ENCODE peak calls at places on chromosome 5, in four cellular contexts. One of them, this sample, is unnamed.

GRCh38 chr5:30804739-30805313 is 388.7 kb upstream of the CDH6 start:
- DNase-seq in H1: no peak
- DNase-seq in IMR-90: peak
- DNase-seq in H9: peak
- DNase-seq in this sample: peak

GRCh38 chr5:177131711-177132503 is 1.7 kb upstream of the NSD1 start:
- DNase-seq in H9: peak
- DNase-seq in IMR-90: no peak
- DNase-seq in H1: peak
- DNase-seq in this sample: peak

GRCh38 chr5:178256746-178257145 is 24.1 kb upstream of the PHYKPL start:
- DNase-seq in IMR-90: no peak
- DNase-seq in H1: no peak
- DNase-seq in H9: no peak
- DNase-seq in this sample: no peak

GRCh38 chr5:56822961-56823360 is 7.6 kb downstream of the MAP3K1 start:
- DNase-seq in H9: no peak
- DNase-seq in H1: no peak
- DNase-seq in IMR-90: no peak
- DNase-seq in this sample: no peak

GRCh38 chr5:109250533-109251329 is 159.0 kb downstream of the PJA2 start:
- DNase-seq in H9: no peak
- DNase-seq in H1: no peak
- DNase-seq in IMR-90: no peak
- DNase-seq in this sample: no peak

GRCh38 chr5:143921525-143922311 is 109.8 kb downstream of the HMHB1 start:
- DNase-seq in H1: no peak
- DNase-seq in IMR-90: peak
- DNase-seq in H9: no peak
- DNase-seq in this sample: no peak

GRCh38 chr5:14925326-14925725 is 53.7 kb upstream of the ANKH start:
- DNase-seq in H1: no peak
- DNase-seq in H9: no peak
- DNase-seq in IMR-90: peak
- DNase-seq in this sample: no peak

GRCh38 chr5:88675159-88675757 is 207.7 kb downstream of the MEF2C start:
- DNase-seq in H1: no peak
- DNase-seq in IMR-90: no peak
- DNase-seq in H9: no peak
- DNase-seq in this sample: no peak

GRCh38 chr5:33281507-33281906 is 159.3 kb upstream of the TARS1 start:
- DNase-seq in H9: no peak
- DNase-seq in IMR-90: peak
- DNase-seq in H1: no peak
- DNase-seq in this sample: no peak

GRCh38 chr5:322281-322941 is 897 bp downstream of the AHRR start:
- DNase-seq in H9: peak
- DNase-seq in H1: peak
- DNase-seq in IMR-90: peak
- DNase-seq in this sample: no peak

GRCh38 chr5:172455511-172456061 is 1.3 kb upstream of the SH3PXD2B start:
- DNase-seq in H1: peak
- DNase-seq in H9: peak
- DNase-seq in IMR-90: peak
- DNase-seq in this sample: peak

GRCh38 chr5:144191998-144192397 is 21.3 kb downstream of the KCTD16 start:
- DNase-seq in IMR-90: peak
- DNase-seq in H1: no peak
- DNase-seq in H9: no peak
- DNase-seq in this sample: peak

GRCh38 chr5:177023247-177023703 is 779 bp downstream of the ZNF346 start:
- DNase-seq in IMR-90: peak
- DNase-seq in H1: no peak
- DNase-seq in H9: no peak
- DNase-seq in this sample: peak

GRCh38 chr5:137361275-137361674 is 137.9 kb downstream of the SPOCK1 start:
- DNase-seq in H9: no peak
- DNase-seq in H1: no peak
- DNase-seq in IMR-90: peak
- DNase-seq in this sample: no peak

GRCh38 chr5:144086295-144086694 is 84.2 kb downstream of the YIPF5 start:
- DNase-seq in H1: no peak
- DNase-seq in H9: no peak
- DNase-seq in IMR-90: no peak
- DNase-seq in this sample: no peak

GRCh38 chr5:27191786-27192505 is 153.6 kb upstream of the CDH9 start:
- DNase-seq in H1: no peak
- DNase-seq in IMR-90: peak
- DNase-seq in H9: no peak
- DNase-seq in this sample: no peak

GRCh38 chr5:78221964-78222451 is 72.5 kb downstream of the AP3B1 start:
- DNase-seq in H1: no peak
- DNase-seq in H9: peak
- DNase-seq in IMR-90: peak
- DNase-seq in this sample: peak

GRCh38 chr5:171867786-171868185 is 82.2 kb downstream of the SMIM23 start:
- DNase-seq in IMR-90: peak
- DNase-seq in H1: no peak
- DNase-seq in H9: no peak
- DNase-seq in this sample: no peak

GRCh38 chr5:60687927-60688720 is 11.8 kb downstream of the DEPDC1B start:
- DNase-seq in H1: no peak
- DNase-seq in IMR-90: peak
- DNase-seq in H9: no peak
- DNase-seq in this sample: peak

GRCh38 chr5:157359350-157359910 is 93.5 kb downstream of the CYFIP2 start:
- DNase-seq in H1: no peak
- DNase-seq in IMR-90: no peak
- DNase-seq in H9: no peak
- DNase-seq in this sample: no peak

GRCh38 chr5:36900279-36900678 is 23.7 kb downstream of the NIPBL start:
- DNase-seq in IMR-90: no peak
- DNase-seq in H9: no peak
- DNase-seq in H1: no peak
- DNase-seq in this sample: no peak

GRCh38 chr5:94968507-94969095 is 316.3 kb downstream of the MCTP1 start:
- DNase-seq in H1: no peak
- DNase-seq in IMR-90: peak
- DNase-seq in H9: peak
- DNase-seq in this sample: peak
- H3K56ac ChIP-seq in H1: no peak
- H3K56ac ChIP-seq in IMR-90: no peak
- H3K56ac ChIP-seq in H9: no peak
- H3K56ac ChIP-seq in this sample: no peak

DNA sequence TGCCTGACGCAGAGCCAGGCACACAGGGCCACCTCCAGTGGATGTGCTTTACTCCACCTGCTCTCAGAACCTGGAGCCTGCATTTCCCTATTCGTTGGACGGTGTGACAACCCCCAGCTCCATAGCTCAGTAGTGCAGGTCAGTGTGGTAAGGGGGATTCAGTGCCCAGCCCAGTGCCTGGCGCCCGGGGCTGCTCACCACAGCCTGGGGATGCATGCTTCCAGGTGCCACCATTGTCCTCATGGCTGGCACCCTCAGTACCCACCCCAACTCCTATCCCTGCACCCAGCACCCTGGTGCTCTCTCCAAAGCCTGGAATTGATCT is 32.8 kb upstream of the ADAMTS2 start:
- DNase-seq in H9: peak
- DNase-seq in H1: no peak
- DNase-seq in IMR-90: no peak
- DNase-seq in this sample: no peak
- H3K4ac ChIP-seq in H9: no peak
- H3K4ac ChIP-seq in H1: no peak
- H3K4ac ChIP-seq in IMR-90: peak
- H3K4ac ChIP-seq in this sample: no peak

GRCh38 chr5:123720339-123720738 is 208.4 kb downstream of the CSNK1G3 start:
- DNase-seq in IMR-90: no peak
- DNase-seq in H1: no peak
- DNase-seq in H9: no peak
- DNase-seq in this sample: no peak
- H3K56ac ChIP-seq in IMR-90: no peak
- H3K56ac ChIP-seq in H1: no peak
- H3K56ac ChIP-seq in H9: no peak
- H3K56ac ChIP-seq in this sample: no peak

GRCh38 chr5:134177197-134178171 is 734 bp upstream of the SKP1 start:
- DNase-seq in H9: peak
- DNase-seq in IMR-90: peak
- DNase-seq in H1: no peak
- DNase-seq in this sample: peak
- H3K4ac ChIP-seq in H9: no peak
- H3K4ac ChIP-seq in IMR-90: peak
- H3K4ac ChIP-seq in H1: peak
- H3K4ac ChIP-seq in this sample: peak

GRCh38 chr5:91906494-91906893 is 523.4 kb upstream of the ARRDC3 start:
- DNase-seq in H1: no peak
- DNase-seq in IMR-90: no peak
- DNase-seq in H9: no peak
- DNase-seq in this sample: no peak
- H3K56ac ChIP-seq in H1: no peak
- H3K56ac ChIP-seq in IMR-90: no peak
- H3K56ac ChIP-seq in H9: no peak
- H3K56ac ChIP-seq in this sample: no peak

DNA sequence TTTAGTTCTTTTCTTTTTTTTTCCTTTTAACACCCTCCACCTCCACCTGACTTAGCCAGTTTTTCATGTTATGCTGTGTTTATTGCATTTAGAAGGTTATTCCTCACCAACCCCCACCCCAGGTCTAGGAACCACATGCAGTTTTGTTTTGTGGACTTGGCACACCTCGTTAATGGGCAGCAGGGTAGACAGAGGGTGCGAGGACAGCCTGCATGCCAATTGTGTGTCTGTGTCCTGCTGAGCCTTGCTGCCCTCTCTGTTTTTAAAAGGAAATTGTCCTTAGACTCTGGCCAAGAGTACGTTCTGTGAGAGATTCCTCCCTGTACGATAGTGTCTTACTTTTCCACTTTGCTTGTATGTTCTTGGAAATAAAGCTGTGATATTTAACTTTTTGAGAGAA is 13.9 kb downstream of the PIK3R1 start:
- DNase-seq in H9: no peak
- DNase-seq in IMR-90: no peak
- DNase-seq in H1: no peak
- DNase-seq in this sample: no peak
- H3K4ac ChIP-seq in H9: no peak
- H3K4ac ChIP-seq in IMR-90: no peak
- H3K4ac ChIP-seq in H1: no peak
- H3K4ac ChIP-seq in this sample: no peak

GRCh38 chr5:150061538-150061995 is 24.8 kb downstream of the CSF1R start:
- DNase-seq in H1: no peak
- DNase-seq in IMR-90: no peak
- DNase-seq in H9: no peak
- DNase-seq in this sample: no peak
- H3K56ac ChIP-seq in H1: no peak
- H3K56ac ChIP-seq in IMR-90: no peak
- H3K56ac ChIP-seq in H9: no peak
- H3K56ac ChIP-seq in this sample: no peak

GRCh38 chr5:142235870-142236672 is 88.8 kb downstream of the SPRY4 start:
- DNase-seq in IMR-90: no peak
- DNase-seq in H1: peak
- DNase-seq in H9: no peak
- DNase-seq in this sample: no peak
- H3K4ac ChIP-seq in IMR-90: no peak
- H3K4ac ChIP-seq in H1: peak
- H3K4ac ChIP-seq in H9: no peak
- H3K4ac ChIP-seq in this sample: peak